ENCODE peak calls at places on chromosomes 16 and 17, in five cellular contexts. G is mucosa of descending colon, X is cardiac muscle cell, M is transverse colon, S is ovary. Z is an unnamed sample. For H3K36me3, the result is how much of the 10 kb centered on the place peaks cover.

GRCh38 chr16:86026136-86026905 is 127.4 kb downstream of the IRF8 start:
- DNase-seq in M (peak), S (no peak), X (no peak), G (peak), Z (no peak)

GRCh38 chr16:3027983-3028715 is 4.3 kb downstream of the THOC6 start:
- DNase-seq in X (peak), M (peak), G (peak), S (peak), Z (peak)

GRCh38 chr16:60674241-60674640 is 1362.0 kb downstream of the CDH8 start:
- DNase-seq in X (no peak), G (no peak), M (no peak), S (no peak), Z (no peak)

GRCh38 chr16:25716186-25716585 is 24.4 kb downstream of the HS3ST4 start:
- DNase-seq in G (no peak), X (no peak), M (no peak), S (no peak), Z (no peak)

GRCh38 chr17:10099051-10099571 is 99.3 kb downstream of the GAS7 start:
- DNase-seq in X (no peak), M (no peak), S (peak), G (no peak), Z (no peak)

GRCh38 chr16:12220721-12221120 is 244.2 kb downstream of the SNX29 start:
- DNase-seq in S (no peak), G (no peak), X (no peak), M (no peak), Z (no peak)

GRCh38 chr17:50372222-50372621 is 762 bp downstream of the MRPL27 start:
- DNase-seq in G (no peak), X (no peak), S (no peak), M (no peak), Z (no peak)

GRCh38 chr17:80008848-80009247 is 26.8 kb downstream of the TBC1D16 start:
- DNase-seq in M (no peak), X (no peak), S (no peak), G (no peak), Z (no peak)

GRCh38 chr16:58000706-58001676 is at the start of gene USB1:
- DNase-seq in G (peak), S (peak), M (peak), X (peak), Z (peak)

GRCh38 chr16:87698241-87698640 is 67.5 kb downstream of the KLHDC4 start:
- DNase-seq in S (no peak), M (no peak), G (no peak), X (no peak), Z (no peak)

GRCh38 chr17:55208078-55208812 is 56.5 kb upstream of the HLF start:
- DNase-seq in G (no peak), M (no peak), S (no peak), X (no peak), Z (no peak)
- H3K4me3 ChIP-seq in G (no peak), M (no peak), S (no peak), X (no peak), Z (no peak)

GRCh38 chr17:19718613-19719364 is 2.4 kb upstream of the SLC47A2 start:
- DNase-seq in X (no peak), G (no peak), M (no peak), S (no peak), Z (peak)
- TF ChIP-seq CTCF in X (peak), G (no peak), M (no peak), S (no peak), Z (peak)

DNA sequence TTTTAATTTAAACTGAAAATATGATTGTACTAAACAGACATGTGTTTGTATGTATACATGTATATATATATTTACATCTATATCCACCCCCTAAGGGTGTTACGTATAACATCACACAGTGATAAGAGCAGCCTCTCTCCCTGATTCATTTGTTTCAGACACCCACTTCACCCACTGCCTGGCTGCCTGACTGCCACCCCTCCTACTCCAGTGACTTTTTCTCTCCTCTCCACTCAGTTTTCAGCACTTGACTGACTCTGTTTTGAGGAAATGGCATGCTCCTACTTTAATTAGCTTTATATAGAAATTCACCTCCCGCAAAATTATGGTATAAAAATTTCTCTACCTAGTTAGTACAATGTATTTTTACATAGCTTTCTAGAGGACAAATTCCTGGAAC is 20.0 kb downstream of the BFAR start:
- DNase-seq in G (no peak), X (no peak), S (no peak), M (no peak), Z (no peak)
- H3K36me3 ChIP-seq in G (under half), X (under half), S (under half), M (under half), Z (half or more)

DNA sequence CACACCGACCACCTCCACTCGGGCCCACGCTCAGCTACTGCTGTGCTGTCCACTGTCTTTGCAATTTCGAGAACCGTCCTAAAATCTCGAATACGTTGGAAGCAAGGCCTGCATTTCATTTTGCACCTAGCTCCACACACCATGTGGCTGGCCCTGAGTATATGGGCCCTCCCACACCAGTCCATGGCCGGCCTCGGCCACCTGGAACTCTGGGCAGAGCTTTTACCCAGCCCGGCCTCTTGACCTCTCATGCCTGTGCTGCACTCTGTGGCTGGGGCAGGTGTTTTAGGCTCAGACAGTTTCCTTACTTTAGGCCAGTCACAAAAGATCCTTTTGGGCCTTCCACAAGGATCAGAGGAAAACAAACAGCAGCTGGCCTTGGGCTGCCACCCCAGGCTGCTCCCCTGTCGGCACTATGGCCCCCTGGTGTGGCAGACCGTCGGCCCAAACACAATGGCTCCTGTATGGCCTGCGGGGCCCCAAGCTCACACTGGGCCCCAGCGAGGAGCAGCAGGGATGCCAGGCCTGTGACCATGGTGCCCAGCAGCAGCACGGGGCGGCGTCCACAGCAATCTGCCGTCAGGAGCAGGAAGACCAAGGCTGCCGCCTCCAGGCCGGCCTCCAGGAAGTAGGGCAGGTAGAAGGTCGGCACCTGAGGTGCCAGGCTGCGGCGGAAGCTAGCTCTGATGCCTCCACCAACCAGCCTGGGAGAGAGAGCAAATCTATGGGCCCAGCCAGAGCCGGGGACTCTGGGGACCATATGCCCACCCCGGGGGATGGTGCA is 2.5 kb downstream of the SLC22A31 start:
- DNase-seq in G (no peak), S (no peak), M (no peak), X (no peak), Z (no peak)
- H3K4me3 ChIP-seq in G (no peak), S (no peak), M (no peak), X (no peak), Z (no peak)

DNA sequence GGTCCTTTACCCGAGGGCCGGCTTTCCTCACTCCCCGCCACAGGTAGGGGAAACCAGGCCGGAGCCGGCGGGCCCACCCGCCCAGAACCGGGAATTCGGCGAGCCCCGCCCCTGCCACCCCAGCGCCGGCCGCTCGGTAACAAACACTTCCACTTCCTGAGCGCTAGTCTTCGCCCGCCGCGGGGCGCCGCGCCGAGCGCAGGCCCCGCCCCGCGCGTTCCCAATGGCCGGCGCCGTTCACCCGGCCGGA is 224 bp upstream of the NHERF1 start:
- DNase-seq in M (no peak), G (no peak), X (no peak), S (no peak), Z (no peak)
- TF ChIP-seq CTCF in M (no peak), G (no peak), X (no peak), S (no peak), Z (no peak)

DNA sequence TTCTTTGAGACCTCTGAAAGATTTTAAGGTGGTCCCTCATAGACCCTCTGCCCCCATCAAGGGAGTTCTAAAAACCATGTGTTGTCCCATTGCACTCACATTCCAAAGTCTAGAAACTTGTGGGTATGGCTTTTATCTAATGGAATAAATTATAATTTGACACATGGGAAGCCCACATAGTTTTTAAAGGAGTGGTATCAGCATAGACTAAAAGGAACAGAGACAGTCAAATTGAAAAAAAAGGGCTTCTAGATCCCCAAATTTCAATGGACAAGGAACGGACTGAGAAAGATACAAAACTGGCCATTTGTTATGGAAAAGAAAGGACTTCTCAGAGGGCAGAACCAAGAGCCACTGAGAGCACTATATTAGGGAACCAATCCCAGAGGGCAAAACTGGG is 48.7 kb upstream of the ICAM2 start:
- DNase-seq in S (no peak), M (no peak), X (no peak), G (no peak), Z (no peak)
- H3K36me3 ChIP-seq in S (under half), M (under half), X (under half), G (under half), Z (half or more)